ENCODE peak calls at places on chromosomes 16 and 17, in six cellular contexts. N is naive thymus-derived CD4-positive, alpha-beta T cell; X is pancreas; S is fibroblast of lung; B is OCI-LY7; C is upper lobe of right lung. E is an unnamed sample.

GRCh38 chr16:72400257-72401078 is 228.5 kb upstream of the PMFBP1 start:
- DNase-seq in B (peak; percentile 60), S (peak; percentile 80), X (peak; percentile 3), N (no peak), C (no peak), E (peak; percentile 12)

GRCh38 chr16:25260416-25260815 is 2.8 kb upstream of the ZKSCAN2 start:
- DNase-seq in X (no peak), B (no peak), N (no peak), C (no peak), S (peak; percentile 16), E (no peak)

GRCh38 chr17:68238894-68239293 is 8.9 kb upstream of the AMZ2 start:
- DNase-seq in C (no peak), X (no peak), N (no peak), B (peak; percentile 63), S (no peak), E (no peak)

GRCh38 chr16:931651-932500 is 38.9 kb downstream of the LMF1 start:
- DNase-seq in B (no peak), C (no peak), X (no peak), S (no peak), N (no peak), E (no peak)

GRCh38 chr16:46768809-46769208 is 20.7 kb upstream of the MYLK3 start:
- DNase-seq in N (no peak), S (no peak), C (no peak), X (no peak), B (no peak), E (no peak)

GRCh38 chr16:88999457-89000206 is 22.6 kb upstream of the CBFA2T3 start:
- DNase-seq in B (peak; percentile 44), N (peak; percentile 33), C (no peak), S (no peak), X (no peak), E (no peak)

GRCh38 chr16:87956771-87957279 is 5.6 kb downstream of the BANP start:
- DNase-seq in B (peak; percentile 38), X (no peak), N (no peak), S (peak; percentile 66), C (no peak), E (no peak)

GRCh38 chr17:74542166-74542565 is 3.7 kb downstream of the CD300C start:
- DNase-seq in S (no peak), C (no peak), N (no peak), B (no peak), X (no peak), E (no peak)

GRCh38 chr17:33080091-33080490 is 88.4 kb downstream of the SPACA3 start:
- DNase-seq in N (no peak), C (no peak), S (no peak), B (no peak), X (no peak), E (no peak)

GRCh38 chr17:36949461-36949927 is 740 bp downstream of the AATF start:
- DNase-seq in B (no peak), N (no peak), X (no peak), S (peak; percentile 34), C (no peak), E (no peak)

GRCh38 chr17:6509295-6509771 is 47.0 kb downstream of the PITPNM3 start:
- DNase-seq in C (peak; percentile 52), S (peak; percentile 58), B (no peak), N (no peak), X (no peak), E (no peak)

GRCh38 chr17:70539172-70539924 is 370.0 kb downstream of the KCNJ2 start:
- DNase-seq in X (no peak), S (no peak), N (no peak), C (no peak), B (no peak), E (no peak)

GRCh38 chr17:7914771-7915610 is 1.1 kb downstream of the RNF227 start:
- DNase-seq in X (peak; percentile 57), C (no peak), N (no peak), B (no peak), S (peak; percentile 48), E (no peak)

GRCh38 chr17:48153711-48154642 is 46.4 kb downstream of the SNX11 start:
- DNase-seq in C (no peak), B (peak; percentile 47), N (no peak), X (peak; percentile 81), S (peak; percentile 35), E (no peak)

GRCh38 chr17:3729881-3730280 is 6.2 kb downstream of the HASPIN start:
- DNase-seq in B (no peak), X (no peak), S (no peak), N (no peak), C (no peak), E (no peak)

GRCh38 chr17:46982577-46982976 is 3.5 kb upstream of the RPRML start:
- DNase-seq in X (no peak), N (no peak), C (no peak), S (no peak), B (no peak), E (no peak)

GRCh38 chr16:54506691-54507090 is 220.1 kb upstream of the IRX3 start:
- DNase-seq in S (no peak), X (no peak), C (no peak), B (no peak), N (no peak), E (no peak)

GRCh38 chr17:50139185-50139783 is 9.3 kb upstream of the SAMD14 start:
- DNase-seq in S (no peak), C (no peak), B (no peak), N (no peak), X (no peak), E (no peak)

DNA sequence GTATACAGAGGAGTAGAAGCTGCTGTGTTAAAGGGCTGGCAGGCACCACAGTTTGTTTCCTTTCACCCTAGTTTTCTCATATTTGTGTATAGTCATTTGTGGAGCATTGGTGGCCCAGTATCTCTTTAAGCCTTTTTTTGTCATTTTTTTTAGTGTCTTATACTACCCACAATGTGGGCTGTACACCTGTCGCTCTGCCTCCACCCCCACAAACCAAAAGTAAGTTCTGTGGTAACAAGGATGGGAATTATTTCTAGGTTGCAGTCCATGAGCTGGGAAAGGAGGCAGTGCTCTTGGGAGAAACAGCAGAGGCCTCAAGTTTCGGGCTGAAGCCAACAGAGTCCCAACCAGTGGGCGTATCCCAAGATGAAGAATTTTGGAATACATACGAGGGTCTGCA is 6.2 kb downstream of the ZNF75A start:
- DNase-seq in X (no peak), C (no peak), B (no peak), S (no peak), N (no peak), E (no peak)
- H3K9me3 ChIP-seq in X (no peaks in the 10 kb centered on the region), C (peaks cover 75% of the 10 kb centered on the region), B (no peaks in the 10 kb centered on the region), S (peaks cover 4% of the 10 kb centered on the region), N (peaks cover 11% of the 10 kb centered on the region), E (peaks cover 41% of the 10 kb centered on the region)

GRCh38 chr17:76550712-76551615 is 11.1 kb downstream of the PRCD start:
- DNase-seq in B (no peak), C (no peak), N (no peak), S (no peak), X (no peak), E (no peak)
- H3K9me3 ChIP-seq in B (no peaks in the 10 kb centered on the region), C (no peaks in the 10 kb centered on the region), N (no peaks in the 10 kb centered on the region), S (no peaks in the 10 kb centered on the region), X (no peaks in the 10 kb centered on the region), E (no peaks in the 10 kb centered on the region)

GRCh38 chr17:61701978-61702377 is 111.0 kb upstream of the NACA2 start:
- DNase-seq in C (no peak), B (no peak), S (no peak), N (no peak), X (no peak), E (no peak)
- H3K9me3 ChIP-seq in C (peaks cover 33% of the 10 kb centered on the region), B (peaks cover 34% of the 10 kb centered on the region), S (no peaks in the 10 kb centered on the region), N (peaks cover 7% of the 10 kb centered on the region), X (peaks cover 4% of the 10 kb centered on the region), E (peaks cover 9% of the 10 kb centered on the region)

GRCh38 chr17:22464041-22464440 is 771.7 kb downstream of the KCNJ18 start:
- DNase-seq in C (no peak), S (no peak), B (no peak), N (no peak), X (no peak), E (no peak)

GRCh38 chr17:22467720-22468119 is 775.4 kb downstream of the KCNJ18 start:
- DNase-seq in C (no peak), N (no peak), B (no peak), S (no peak), X (no peak), E (no peak)

GRCh38 chr17:22470411-22471175 is 778.3 kb downstream of the KCNJ18 start:
- DNase-seq in X (no peak), B (no peak), N (no peak), S (no peak), C (no peak), E (no peak)

GRCh38 chr17:22469101-22469880 is 777.0 kb downstream of the KCNJ18 start:
- DNase-seq in C (no peak), S (no peak), X (no peak), N (no peak), B (no peak), E (no peak)

DNA sequence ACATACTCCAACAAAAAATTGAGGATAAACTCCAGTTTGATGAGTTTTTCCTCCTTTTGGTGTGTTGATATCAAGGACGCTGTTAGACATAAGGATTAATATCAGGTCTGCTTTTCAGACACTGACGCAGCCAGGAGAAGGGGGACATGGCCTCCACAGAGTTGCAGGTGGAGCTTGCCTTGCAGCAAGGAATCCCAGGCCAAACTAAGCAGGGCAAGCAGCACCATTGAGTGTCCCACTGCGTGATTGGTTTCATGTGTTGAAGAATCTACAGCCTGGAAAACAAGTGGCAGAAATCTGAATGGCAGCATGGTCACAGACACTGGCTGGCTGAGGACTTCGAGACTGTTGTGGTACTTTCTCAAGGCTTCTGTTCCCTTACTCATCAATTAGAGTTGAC is 777.6 kb downstream of the KCNJ18 start:
- DNase-seq in B (no peak), S (no peak), X (no peak), C (no peak), N (no peak), E (no peak)
- H3K9me3 ChIP-seq in B (no peaks in the 10 kb centered on the region), S (no peaks in the 10 kb centered on the region), X (no peaks in the 10 kb centered on the region), C (no peaks in the 10 kb centered on the region), N (no peaks in the 10 kb centered on the region), E (no peaks in the 10 kb centered on the region)

GRCh38 chr16:23979982-23980381 is 144.2 kb downstream of the PRKCB start:
- DNase-seq in C (no peak), X (no peak), N (no peak), S (no peak), B (no peak), E (no peak)

GRCh38 chr16:23986455-23986854 is 150.7 kb downstream of the PRKCB start:
- DNase-seq in N (no peak), S (no peak), C (no peak), B (no peak), X (no peak), E (no peak)

GRCh38 chr16:23976091-23977001 is 140.6 kb downstream of the PRKCB start:
- DNase-seq in X (no peak), N (no peak), C (no peak), S (no peak), B (peak; percentile 59), E (no peak)

GRCh38 chr16:23979426-23979825 is 143.6 kb downstream of the PRKCB start:
- DNase-seq in N (no peak), B (no peak), X (no peak), C (no peak), S (no peak), E (no peak)

GRCh38 chr16:23981429-23982399 is 145.9 kb downstream of the PRKCB start:
- DNase-seq in N (no peak), C (no peak), B (no peak), S (no peak), X (no peak), E (no peak)
- H3K9me3 ChIP-seq in N (no peaks in the 10 kb centered on the region), C (no peaks in the 10 kb centered on the region), B (no peaks in the 10 kb centered on the region), S (no peaks in the 10 kb centered on the region), X (no peaks in the 10 kb centered on the region), E (no peaks in the 10 kb centered on the region)

E was measured in T-helper 17 cell.